ENCODE peak calls at places on chromosomes 5 and 9, in ten cellular contexts. Q is heart left ventricle, M is adrenal gland, L is upper lobe of left lung, C is suprapubic skin, W is sigmoid colon, Z is A549, U is Peyer's patch, F is IMR-90, H is GM12892. D is an unnamed sample.

GRCh38 chr9:136881691-136882108 is 4.6 kb upstream of the TRAF2 start:
- DNase-seq in Q (no peak), M (no peak), L (no peak), C (no peak), W (no peak), Z (no peak), U (peak), F (peak), H (peak), D (no peak)

GRCh38 chr5:150085950-150086715 is at the start of gene CSF1R:
- DNase-seq in Q (peak), M (no peak), L (no peak), C (no peak), W (no peak), Z (no peak), U (no peak), F (no peak), H (no peak), D (no peak)

GRCh38 chr9:136358016-136358415 is 5.5 kb downstream of the DNLZ start:
- DNase-seq in Q (no peak), M (no peak), L (no peak), C (no peak), W (no peak), Z (no peak), U (no peak), F (no peak), H (no peak), D (no peak)

GRCh38 chr5:146620663-146621051 is 104.7 kb upstream of the GPR151 start:
- DNase-seq in Q (no peak), M (peak), L (no peak), C (no peak), W (no peak), Z (no peak), U (no peak), F (no peak), H (no peak), D (no peak)

GRCh38 chr9:35162605-35163315 is 951 bp downstream of the UNC13B start:
- DNase-seq in Q (no peak), M (no peak), L (no peak), C (no peak), W (no peak), Z (no peak), U (no peak), F (no peak), H (no peak), D (no peak)

GRCh38 chr5:11504794-11505193 is 399.5 kb downstream of the CTNND2 start:
- DNase-seq in Q (no peak), M (no peak), L (no peak), C (no peak), W (no peak), Z (no peak), U (no peak), F (no peak), H (no peak), D (no peak)

GRCh38 chr5:64015824-64016223 is 53.6 kb upstream of the HTR1A start:
- DNase-seq in Q (no peak), M (no peak), L (no peak), C (no peak), W (no peak), Z (no peak), U (no peak), F (no peak), H (no peak), D (no peak)

GRCh38 chr5:180596115-180596667 is 4.9 kb upstream of the SCGB3A1 start:
- DNase-seq in Q (no peak), M (no peak), L (peak), C (no peak), W (no peak), Z (no peak), U (no peak), F (no peak), H (no peak), D (no peak)

GRCh38 chr9:122201641-122202040 is 27.1 kb downstream of the LHX6 start:
- DNase-seq in Q (no peak), M (no peak), L (no peak), C (no peak), W (no peak), Z (no peak), U (no peak), F (peak), H (no peak), D (no peak)

GRCh38 chr5:23332650-23333251 is 174.7 kb upstream of the PRDM9 start:
- DNase-seq in Q (no peak), M (no peak), L (no peak), C (no peak), W (no peak), Z (peak), U (no peak), F (no peak), H (no peak), D (no peak)

GRCh38 chr9:79686381-79687130 is 114.8 kb downstream of the TLE4 start:
- DNase-seq in Q (no peak), M (peak), L (no peak), C (peak), W (no peak), Z (no peak), U (no peak), F (peak), H (no peak), D (no peak)

GRCh38 chr9:135990468-135991429 is 29.6 kb upstream of the UBAC1 start:
- DNase-seq in Q (no peak), M (peak), L (peak), C (no peak), W (no peak), Z (no peak), U (peak), F (peak), H (no peak), D (peak)

GRCh38 chr5:142109356-142110045 is 922 bp downstream of the NDFIP1 start:
- DNase-seq in Q (no peak), M (peak), L (peak), C (no peak), W (no peak), Z (peak), U (no peak), F (peak), H (no peak), D (peak)
- TF ChIP-seq POLR2A in Q (no peak), M (no peak), L (no peak), C (no peak), W (no peak), Z (no peak), U (no peak), F (no peak), H (no peak), D (no peak)

GRCh38 chr5:139648205-139649081 is at the start of gene CXXC5:
- DNase-seq in Q (peak), M (peak), L (peak), C (peak), W (peak), Z (peak), U (peak), F (peak), H (peak), D (peak)
- TF ChIP-seq POLR2A in Q (peak), M (peak), L (no peak), C (no peak), W (no peak), Z (peak), U (peak), F (peak), H (peak), D (peak)

DNA sequence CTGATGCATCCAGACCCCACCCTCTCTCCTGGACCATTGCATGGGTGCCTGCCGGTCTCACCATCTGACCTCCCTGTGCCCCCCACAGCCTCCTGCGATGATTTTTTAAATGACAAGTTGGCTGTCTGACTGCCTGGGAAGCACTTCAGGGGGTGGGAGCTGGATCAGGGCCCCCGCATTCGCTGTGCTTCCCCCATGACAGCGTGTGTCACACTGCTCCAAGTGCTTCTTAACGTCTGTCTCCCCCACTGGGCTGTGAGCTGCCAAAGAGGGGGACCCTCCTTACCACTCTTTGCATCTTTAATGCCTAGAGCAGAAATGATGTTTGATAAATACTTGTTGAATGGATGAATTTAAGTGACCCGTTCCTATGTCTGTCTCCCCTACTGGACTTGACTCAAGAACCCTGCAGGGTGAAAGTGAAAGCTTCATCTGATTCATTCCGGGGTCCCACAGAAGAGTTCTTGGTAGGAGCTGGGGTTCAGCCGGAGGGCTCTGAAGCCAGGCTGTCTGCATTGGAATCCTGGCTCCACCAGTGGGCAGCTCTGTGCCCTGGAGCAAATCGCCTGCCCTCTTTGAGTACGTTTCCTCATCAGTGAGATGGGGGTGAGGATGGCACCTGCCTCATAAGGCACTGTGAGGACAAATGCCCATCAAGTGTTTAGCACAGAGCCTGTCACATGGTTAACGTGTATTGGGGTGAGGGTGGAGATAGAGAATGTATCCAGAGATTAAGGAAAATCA is 7.6 kb upstream of the EGR1 start:
- DNase-seq in Q (no peak), M (no peak), L (no peak), C (no peak), W (no peak), Z (no peak), U (no peak), F (no peak), H (no peak), D (no peak)
- TF ChIP-seq POLR2A in Q (no peak), M (no peak), L (no peak), C (no peak), W (no peak), Z (no peak), U (no peak), F (no peak), H (no peak), D (no peak)

GRCh38 chr5:173326501-173326960 is 1.7 kb downstream of the STC2 start:
- DNase-seq in Q (no peak), M (no peak), L (no peak), C (no peak), W (no peak), Z (no peak), U (no peak), F (peak), H (no peak), D (no peak)
- TF ChIP-seq POLR2A in Q (no peak), M (no peak), L (no peak), C (no peak), W (no peak), Z (no peak), U (no peak), F (peak), H (no peak), D (no peak)

GRCh38 chr5:151448038-151448985 is 909 bp downstream of the SLC36A1 start:
- DNase-seq in Q (no peak), M (peak), L (peak), C (peak), W (peak), Z (no peak), U (peak), F (no peak), H (no peak), D (peak)

GRCh38 chr5:151449836-151450235 is 2.4 kb downstream of the SLC36A1 start:
- DNase-seq in Q (no peak), M (no peak), L (no peak), C (no peak), W (no peak), Z (no peak), U (no peak), F (no peak), H (no peak), D (no peak)

GRCh38 chr5:151449288-151449687 is 1.9 kb downstream of the SLC36A1 start:
- DNase-seq in Q (no peak), M (no peak), L (no peak), C (no peak), W (no peak), Z (no peak), U (no peak), F (no peak), H (no peak), D (peak)

GRCh38 chr5:151450605-151451004 is 3.2 kb downstream of the SLC36A1 start:
- DNase-seq in Q (no peak), M (no peak), L (no peak), C (no peak), W (no peak), Z (no peak), U (no peak), F (peak), H (no peak), D (peak)

GRCh38 chr5:151447174-151448037 is at the start of gene SLC36A1:
- DNase-seq in Q (peak), M (peak), L (peak), C (peak), W (peak), Z (peak), U (peak), F (peak), H (peak), D (peak)
- TF ChIP-seq POLR2A in Q (peak), M (peak), L (no peak), C (no peak), W (no peak), Z (peak), U (peak), F (peak), H (peak), D (peak)

D was measured in erythroblast.